ENCODE peak calls at places on chromosomes 6 and 20, in four cellular contexts. D, K, H and P are unnamed samples.

GRCh38 chr20:59992531-59992930 is 34.3 kb downstream of the CDH26 start:
- DNase-seq in D (no peak), K (no peak), H (no peak), P (no peak)

GRCh38 chr20:11791316-11792228 is 126.1 kb upstream of the BTBD3 start:
- DNase-seq in D (no peak), K (no peak), H (peak), P (no peak)

GRCh38 chr6:71310261-71310660 is 21.6 kb downstream of the OGFRL1 start:
- DNase-seq in D (no peak), K (no peak), H (no peak), P (no peak)

GRCh38 chr6:26268659-26269402 is 96.2 kb upstream of the BTN3A2 start:
- DNase-seq in D (no peak), K (no peak), H (peak), P (no peak)

GRCh38 chr6:41374618-41375590 is 39.5 kb downstream of the NCR2 start:
- DNase-seq in D (no peak), K (no peak), H (peak), P (no peak)

GRCh38 chr6:11989376-11989775 is 22.7 kb upstream of the HIVEP1 start:
- DNase-seq in D (no peak), K (no peak), H (no peak), P (no peak)

GRCh38 chr6:108778421-108779186 is 69.6 kb upstream of the ARMC2 start:
- DNase-seq in D (no peak), K (no peak), H (peak), P (no peak)

GRCh38 chr20:12896180-12896579 is 112.6 kb upstream of the SPTLC3 start:
- DNase-seq in D (no peak), K (no peak), H (no peak), P (no peak)

GRCh38 chr6:16764188-16764950 is 3.1 kb upstream of the ATXN1 start:
- DNase-seq in D (no peak), K (peak), H (peak), P (no peak)

GRCh38 chr6:16759181-16759645 is 2.0 kb downstream of the ATXN1 start:
- DNase-seq in D (no peak), K (no peak), H (peak), P (no peak)

DNA sequence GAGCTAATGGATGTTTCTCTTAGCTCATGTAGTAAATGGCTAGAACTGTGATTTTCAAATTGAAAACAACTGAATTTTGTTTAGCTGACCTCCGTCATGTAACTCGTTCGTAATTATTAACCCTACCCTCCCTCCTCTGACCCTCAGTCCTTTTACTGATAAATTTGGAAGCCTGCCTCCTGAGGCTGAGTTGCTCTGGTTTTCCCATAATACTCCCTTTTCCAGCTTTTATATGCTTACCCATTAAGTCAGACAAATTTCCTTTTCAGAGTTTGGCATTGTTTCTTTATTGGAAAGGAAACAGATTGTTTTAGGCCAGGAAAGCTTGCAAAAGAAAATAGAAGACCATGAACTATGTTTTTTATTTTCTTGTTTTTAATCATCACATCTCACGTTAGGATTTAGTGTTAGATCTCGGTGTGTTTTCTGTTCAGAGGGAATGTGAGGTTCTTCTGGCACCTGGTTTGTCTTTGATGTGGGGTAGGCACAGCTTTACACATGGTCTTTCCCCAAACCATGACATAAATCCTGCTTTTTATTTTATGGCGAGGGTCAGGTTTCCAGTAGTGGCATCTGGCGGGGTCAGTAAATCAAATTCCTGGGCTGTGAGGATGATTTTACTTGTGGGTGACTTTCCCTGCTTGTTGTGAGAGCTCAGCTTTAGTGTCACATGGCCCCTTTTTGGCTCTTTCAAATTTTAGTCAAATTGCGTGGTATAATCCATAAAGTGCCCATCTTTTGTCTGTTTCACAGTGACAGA is 24.5 kb downstream of the PLCB4 start:
- DNase-seq in D (no peak), K (no peak), H (no peak), P (no peak)
- H3K4me3 ChIP-seq in D (no peak), K (no peak), H (no peak), P (no peak)

DNA sequence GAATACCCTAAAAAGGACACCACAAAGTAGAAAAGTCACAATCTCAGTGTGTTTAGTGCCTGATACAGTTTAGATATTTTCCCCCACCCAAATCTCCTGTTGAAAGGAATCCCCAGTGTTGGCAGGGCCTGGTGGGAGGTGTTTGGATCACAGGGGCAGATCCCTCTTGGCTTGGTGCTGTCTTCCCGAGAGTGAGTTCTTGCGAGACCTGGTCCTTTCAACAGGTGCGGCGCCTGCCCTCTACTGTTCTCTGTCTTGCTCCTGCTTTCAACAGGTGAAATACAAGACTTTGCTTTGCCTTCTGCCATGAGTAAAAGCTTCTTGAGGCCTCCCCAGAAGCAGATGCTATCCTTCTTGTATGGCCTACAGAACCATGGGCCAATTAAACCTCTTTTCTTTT is 534.3 kb upstream of the NRSN1 start:
- DNase-seq in D (no peak), K (no peak), H (peak), P (no peak)
- H3K4me3 ChIP-seq in D (no peak), K (no peak), H (no peak), P (no peak)

DNA sequence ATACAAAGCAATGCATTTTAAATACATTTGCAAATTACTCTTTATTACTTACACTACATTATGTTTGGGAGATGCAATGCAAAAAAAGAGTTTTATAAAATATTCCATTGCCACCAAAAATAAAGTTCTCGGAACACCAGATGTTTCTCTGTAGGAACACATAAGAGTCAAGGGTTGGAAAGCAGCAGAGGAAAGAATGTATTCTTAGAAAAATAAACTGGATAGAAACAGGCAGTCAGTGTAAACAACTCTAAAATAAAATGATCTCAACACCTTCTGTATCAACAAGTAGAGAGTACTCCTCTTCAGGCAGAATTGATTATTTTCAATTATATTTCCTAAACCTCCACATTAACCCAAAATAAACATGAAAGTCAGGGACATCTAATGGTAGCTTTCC is 28.1 kb downstream of the KIF13A start:
- DNase-seq in D (no peak), K (no peak), H (no peak), P (no peak)
- H3K4me3 ChIP-seq in D (no peak), K (no peak), H (no peak), P (no peak)

DNA sequence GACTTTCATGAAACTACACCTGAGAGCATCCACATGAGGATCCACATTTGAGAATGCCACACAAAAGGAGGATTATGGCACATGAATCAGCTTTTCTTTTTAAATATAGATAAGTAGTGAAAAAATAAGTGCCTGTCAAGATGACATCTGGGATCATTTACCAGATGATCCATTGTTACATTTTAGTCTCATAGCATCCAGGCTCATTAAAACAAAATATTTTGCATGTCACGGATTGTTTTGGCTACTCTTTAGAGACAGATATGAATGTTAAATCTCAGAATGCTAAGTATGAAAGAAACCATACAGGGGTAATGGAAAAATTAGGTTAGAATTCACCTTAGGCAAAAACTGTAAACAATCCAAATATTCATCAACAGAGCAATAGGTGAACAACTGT is 66.7 kb downstream of the MYO6 start:
- DNase-seq in D (no peak), K (no peak), H (no peak), P (no peak)
- H3K4me3 ChIP-seq in D (no peak), K (no peak), H (no peak), P (no peak)

DNA sequence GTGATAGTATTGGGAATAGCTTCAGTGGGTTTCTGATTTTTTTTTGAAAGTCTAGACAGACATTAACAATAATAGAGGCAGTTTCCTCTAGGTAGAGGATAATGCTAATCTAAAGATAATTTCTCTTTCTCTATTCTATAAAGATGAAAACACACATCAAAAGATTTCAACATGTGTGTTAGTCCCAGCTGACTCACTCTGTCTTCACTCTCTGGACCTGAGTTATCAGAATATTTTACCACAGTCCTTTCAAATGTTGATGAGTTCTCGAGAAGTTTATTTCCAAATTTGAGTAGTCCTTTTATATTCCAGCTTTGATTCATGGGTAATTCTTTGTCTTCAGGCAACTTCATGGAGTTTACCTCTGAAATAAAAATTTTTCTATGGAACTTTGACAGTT is 17.1 kb downstream of the RPRD1B start:
- DNase-seq in D (no peak), K (no peak), H (no peak), P (no peak)
- H3K4me3 ChIP-seq in D (no peak), K (no peak), H (no peak), P (no peak)